ENCODE peak calls at places on chromosomes 5 and 9, in five cellular contexts. U, T, I, S and Y are unnamed samples. For H3K36me3 and H3K27me3, the result is how much of the 10 kb centered on the place peaks cover.

GRCh38 chr5:136036991-136037705 is 8.4 kb downstream of the TGFBI start:
- DNase-seq in S (no peak), U (peak), T (no peak), I (peak), Y (no peak)

GRCh38 chr9:124450241-124450924 is at the start of gene ADGRD2:
- DNase-seq in T (peak), I (no peak), U (peak), S (no peak), Y (no peak)

GRCh38 chr9:21796768-21797167 is 5.7 kb upstream of the MTAP start:
- DNase-seq in I (no peak), T (no peak), U (peak), S (no peak), Y (no peak)

GRCh38 chr9:128051932-128052734 is 15.0 kb downstream of the NAIF1 start:
- DNase-seq in S (no peak), U (no peak), I (no peak), T (no peak), Y (no peak)

GRCh38 chr9:69874301-69875060 is 53.9 kb downstream of the CFAP95 start:
- DNase-seq in I (no peak), T (no peak), U (peak), S (no peak), Y (no peak)

GRCh38 chr9:117334101-117334500 is 80.8 kb downstream of the ASTN2 start:
- DNase-seq in S (no peak), I (no peak), U (no peak), T (no peak), Y (no peak)

GRCh38 chr5:97231025-97231636 is 48.1 kb upstream of the RIOK2 start:
- DNase-seq in S (no peak), I (no peak), T (no peak), U (peak), Y (no peak)

GRCh38 chr5:68465133-68465532 is 249.6 kb downstream of the PIK3R1 start:
- DNase-seq in S (no peak), T (no peak), U (no peak), I (no peak), Y (no peak)

GRCh38 chr5:65101706-65102105 is 333.0 kb downstream of the CWC27 start:
- DNase-seq in S (no peak), U (no peak), I (no peak), T (no peak), Y (no peak)

GRCh38 chr5:154829589-154830218 is 20.7 kb downstream of the FAXDC2 start:
- DNase-seq in T (no peak), S (no peak), I (no peak), U (peak), Y (no peak)

GRCh38 chr5:154831451-154831850 is 19.0 kb downstream of the FAXDC2 start:
- DNase-seq in S (no peak), U (no peak), I (no peak), T (no peak), Y (no peak)

GRCh38 chr5:154830219-154830595 is 20.2 kb downstream of the FAXDC2 start:
- DNase-seq in S (no peak), I (no peak), T (no peak), U (no peak), Y (no peak)

GRCh38 chr5:154830596-154830995 is 19.8 kb downstream of the FAXDC2 start:
- DNase-seq in U (no peak), I (no peak), S (no peak), T (no peak), Y (no peak)

GRCh38 chr5:154829181-154829588 is 21.2 kb downstream of the FAXDC2 start:
- DNase-seq in I (no peak), S (no peak), U (no peak), T (no peak), Y (no peak)
- H3K36me3 ChIP-seq in I (under half), S (under half), U (under half), T (under half), Y (under half)

DNA sequence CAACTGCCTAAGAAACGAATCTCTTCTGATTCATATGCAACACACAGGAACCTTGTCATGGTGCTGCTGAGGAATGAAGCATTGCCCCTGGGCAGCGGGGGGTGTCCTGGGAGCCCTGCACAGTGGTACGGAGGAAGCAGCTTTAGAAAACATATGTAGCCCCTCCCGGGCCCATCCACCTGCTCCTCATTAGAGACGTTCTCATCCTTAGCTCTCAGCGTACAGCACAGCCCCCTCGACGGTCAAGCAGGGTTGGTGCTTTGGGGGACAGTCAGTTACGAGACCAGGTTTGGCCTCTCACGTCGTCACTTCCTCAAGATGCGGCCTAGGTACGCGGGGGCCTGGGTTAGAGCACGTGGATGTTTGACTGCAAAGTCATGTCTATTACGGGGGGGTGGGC is 28.4 kb upstream of the LAMC3 start:
- DNase-seq in U (no peak), S (no peak), I (no peak), T (no peak), Y (no peak)
- H3K27me3 ChIP-seq in U (under half), S (under half), I (under half), T (under half), Y (under half)

DNA sequence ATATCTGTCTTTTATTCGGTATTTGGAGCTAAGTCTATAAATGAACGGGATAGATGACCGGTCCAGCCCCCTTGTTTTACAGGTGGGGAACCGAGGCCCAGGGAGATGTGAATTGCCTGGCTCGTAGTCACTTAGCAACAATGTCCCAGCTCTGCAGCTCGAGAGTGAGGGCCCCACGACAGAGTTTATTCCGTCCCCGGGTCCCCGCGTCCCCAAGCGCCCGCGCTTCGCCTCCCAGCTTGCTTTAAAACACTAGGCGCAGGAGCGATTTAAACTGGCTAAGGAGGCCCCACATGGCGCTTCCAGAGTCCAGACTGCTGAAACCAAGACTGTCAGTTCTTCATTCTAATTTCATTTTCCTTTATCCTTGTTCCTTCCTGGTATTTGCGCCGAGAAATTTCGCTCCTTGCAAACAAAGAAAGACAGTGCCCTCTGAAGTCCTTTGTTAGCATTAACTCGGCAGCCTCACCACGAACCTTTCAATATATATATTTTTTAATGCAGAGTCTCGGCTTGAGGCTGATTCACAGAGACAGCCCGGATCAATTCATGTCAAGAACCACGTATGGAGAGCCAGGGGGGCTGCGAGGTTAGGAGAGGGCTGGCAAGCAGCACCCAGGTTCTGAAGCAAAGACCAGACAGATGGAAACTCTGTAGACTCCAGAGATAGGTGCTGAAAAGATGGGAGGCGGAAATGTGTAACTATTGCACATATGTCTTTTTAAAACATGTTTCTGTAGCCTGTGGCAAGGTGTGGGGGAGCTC is 1.4 kb upstream of the ENC1 start:
- DNase-seq in I (peak), S (no peak), U (peak), T (peak), Y (no peak)
- H3K27ac ChIP-seq in I (peak), S (no peak), U (peak), T (peak), Y (peak)

DNA sequence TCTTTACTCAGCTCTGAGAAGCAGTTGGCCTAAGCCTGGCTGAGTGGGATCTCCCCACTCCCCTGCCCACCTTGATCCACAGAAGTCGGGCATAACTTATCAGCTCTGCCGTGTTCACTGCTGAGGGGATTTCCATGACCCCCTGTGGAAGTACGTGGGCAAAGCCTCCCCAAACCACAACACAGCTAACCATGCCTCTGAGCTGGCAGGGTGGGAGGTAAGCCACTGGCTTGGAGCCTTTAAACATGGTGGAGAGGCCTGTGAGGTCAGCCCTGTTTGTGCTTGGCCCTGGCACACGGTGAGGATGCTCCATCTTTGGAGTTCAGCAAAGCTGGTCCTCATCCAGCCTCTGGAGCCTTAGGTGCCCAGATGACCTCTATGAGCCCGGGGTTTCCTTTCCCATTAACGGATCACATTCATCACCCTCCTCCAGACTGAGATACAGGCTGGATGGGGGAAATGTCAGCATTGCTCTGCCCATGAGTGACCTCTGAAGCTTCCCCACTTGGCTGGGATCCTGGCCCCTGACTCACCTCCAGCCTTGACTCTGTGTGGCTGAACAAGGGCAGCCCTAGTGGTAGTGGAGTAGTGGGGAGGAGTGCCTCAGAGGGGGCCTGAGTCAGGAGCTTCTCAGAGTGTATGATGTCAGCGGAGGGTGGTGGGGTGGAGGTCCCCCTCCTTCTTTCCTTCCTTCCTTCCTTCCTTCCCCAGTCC is 6.2 kb downstream of the PDLIM4 start:
- DNase-seq in T (no peak), S (no peak), U (peak), I (peak), Y (no peak)
- H3K36me3 ChIP-seq in T (under half), S (under half), U (under half), I (under half), Y (half or more)

DNA sequence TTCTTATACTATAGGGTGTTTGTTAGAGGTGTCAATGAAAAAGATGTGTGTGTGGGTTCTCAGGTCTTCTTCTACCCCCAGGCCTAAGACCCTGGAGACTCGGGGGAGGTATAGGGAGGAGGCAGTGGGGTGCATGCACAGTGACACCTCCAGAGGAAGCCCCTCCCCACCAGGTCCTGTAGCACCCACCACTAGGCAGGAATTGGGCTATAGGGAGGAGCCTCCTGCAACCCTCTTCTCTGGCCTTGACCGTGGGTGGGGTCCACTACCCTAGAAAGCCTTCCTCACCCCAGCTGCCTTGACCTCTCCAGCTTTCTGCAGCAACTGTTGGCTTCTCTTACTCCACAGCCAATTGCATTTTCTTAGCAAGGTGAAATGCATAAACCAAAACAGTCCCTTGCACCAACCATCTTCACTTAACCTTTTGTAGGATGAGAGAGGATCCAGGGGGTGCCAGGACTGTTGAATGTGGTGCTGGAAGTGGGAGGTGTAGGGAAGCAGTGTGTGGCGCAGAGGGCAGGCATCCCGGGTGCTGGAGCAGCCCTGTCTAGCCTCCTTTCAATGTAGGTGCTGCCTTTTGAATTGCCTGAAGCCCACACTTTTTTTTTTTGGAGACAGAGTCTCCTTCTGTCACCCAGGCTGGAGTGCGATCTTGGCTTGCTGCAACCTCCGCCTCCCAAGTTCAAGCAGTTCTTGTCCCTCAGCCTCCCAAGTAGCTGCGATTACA is 128.5 kb downstream of the RGS3 start:
- DNase-seq in S (no peak), I (no peak), U (no peak), T (peak), Y (no peak)
- H3K27me3 ChIP-seq in S (under half), I (under half), U (under half), T (under half), Y (under half)

GRCh38 chr9:33166263-33167083 is 663 bp downstream of the B4GALT1 start:
- DNase-seq in T (peak), U (no peak), S (no peak), I (no peak), Y (no peak)

GRCh38 chr9:33165263-33166151 is 1.6 kb downstream of the B4GALT1 start:
- DNase-seq in U (peak), T (peak), I (no peak), S (no peak), Y (no peak)

GRCh38 chr9:33168941-33169544 is 1.9 kb upstream of the B4GALT1 start:
- DNase-seq in I (no peak), T (no peak), U (no peak), S (no peak), Y (no peak)

GRCh38 chr9:33167084-33167948 is at the start of gene B4GALT1:
- DNase-seq in I (peak), U (peak), T (peak), S (peak), Y (peak)

GRCh38 chr9:33167949-33168535 is 906 bp upstream of the B4GALT1 start:
- DNase-seq in I (no peak), T (no peak), S (no peak), U (no peak), Y (no peak)
- H3K27ac ChIP-seq in I (peak), T (peak), S (peak), U (peak), Y (peak)

GRCh38 chr5:177606071-177607051 is 6.4 kb downstream of the B4GALT7 start:
- DNase-seq in I (no peak), T (no peak), S (no peak), U (no peak), Y (no peak)

GRCh38 chr5:177604656-177605055 is 4.7 kb downstream of the B4GALT7 start:
- DNase-seq in S (no peak), U (no peak), T (no peak), I (no peak), Y (no peak)

GRCh38 chr5:177607115-177607451 is 7.2 kb downstream of the B4GALT7 start:
- DNase-seq in S (no peak), T (no peak), U (no peak), I (no peak), Y (no peak)

GRCh38 chr5:177605078-177605477 is 5.1 kb downstream of the B4GALT7 start:
- DNase-seq in S (no peak), I (no peak), U (no peak), T (no peak), Y (no peak)

DNA sequence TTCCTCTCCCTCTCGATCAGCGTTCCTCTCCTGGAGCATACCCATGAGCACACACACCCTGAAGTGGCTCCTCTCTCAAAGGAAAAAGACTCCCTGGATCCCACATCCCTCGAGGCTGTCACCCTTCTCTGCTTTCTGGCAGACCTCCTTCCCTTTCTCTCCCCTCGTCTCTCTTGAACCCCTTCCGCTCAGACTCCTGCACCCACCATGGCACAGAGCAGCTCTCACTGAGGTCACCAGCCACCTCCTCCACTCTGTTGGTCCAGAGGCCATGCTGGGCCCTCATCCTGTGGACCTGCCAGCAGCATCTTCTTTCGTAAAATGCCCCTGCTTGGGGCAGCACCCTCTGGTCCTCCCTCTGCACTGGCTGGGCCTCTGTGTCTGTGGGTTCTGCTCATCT is 5.7 kb downstream of the B4GALT7 start:
- DNase-seq in I (no peak), U (no peak), T (no peak), S (no peak), Y (no peak)
- H3K36me3 ChIP-seq in I (under half), U (under half), T (under half), S (under half), Y (under half)

GRCh38 chr9:134710912-134711311 is 69.3 kb downstream of the COL5A1 start:
- DNase-seq in I (no peak), U (no peak), T (no peak), S (no peak), Y (no peak)
- H3K27me3 ChIP-seq in I (under half), U (under half), T (under half), S (under half), Y (half or more)

GRCh38 chr5:95786821-95787408 is 35.6 kb downstream of the GLRX start:
- DNase-seq in U (no peak), S (no peak), I (no peak), T (no peak), Y (no peak)
- H3K27ac ChIP-seq in U (no peak), S (no peak), I (no peak), T (no peak), Y (no peak)

GRCh38 chr5:142275496-142275895 is 49.3 kb downstream of the SPRY4 start:
- DNase-seq in I (no peak), S (no peak), U (no peak), T (no peak), Y (no peak)

GRCh38 chr5:142276517-142276916 is 48.3 kb downstream of the SPRY4 start:
- DNase-seq in S (no peak), I (no peak), U (no peak), T (no peak), Y (no peak)

GRCh38 chr5:142281012-142281374 is 43.8 kb downstream of the SPRY4 start:
- DNase-seq in U (no peak), S (no peak), I (no peak), T (no peak), Y (no peak)

GRCh38 chr5:142280066-142281011 is 44.5 kb downstream of the SPRY4 start:
- DNase-seq in S (no peak), I (peak), U (peak), T (no peak), Y (no peak)

GRCh38 chr5:142277796-142278195 is 47.0 kb downstream of the SPRY4 start:
- DNase-seq in I (no peak), U (no peak), T (no peak), S (no peak), Y (no peak)
- H3K36me3 ChIP-seq in I (under half), U (under half), T (under half), S (under half), Y (under half)